ENCODE peak calls at places on chromosomes 11 and 22, in four cellular contexts. One of them, this sample, is unnamed.

GRCh38 chr11:133819916-133820315 is 25.4 kb downstream of the SPATA19 start:
- DNase-seq in GM12878: no peak
- DNase-seq in K562: no peak
- DNase-seq in SK-N-SH: no peak
- DNase-seq in this sample: no peak

GRCh38 chr11:83816572-83817187 is 530.5 kb upstream of the CCDC90B start:
- DNase-seq in GM12878: no peak
- DNase-seq in K562: peak
- DNase-seq in SK-N-SH: peak
- DNase-seq in this sample: no peak

GRCh38 chr11:9799901-9800300 is 136.0 kb downstream of the SWAP70 start:
- DNase-seq in GM12878: no peak
- DNase-seq in K562: no peak
- DNase-seq in SK-N-SH: no peak
- DNase-seq in this sample: no peak

GRCh38 chr11:40316171-40316570 is 1143.3 kb downstream of the LRRC4C start:
- DNase-seq in GM12878: no peak
- DNase-seq in K562: no peak
- DNase-seq in SK-N-SH: no peak
- DNase-seq in this sample: no peak

GRCh38 chr11:46362146-46363030 is 15.1 kb downstream of the DGKZ start:
- DNase-seq in GM12878: no peak
- DNase-seq in K562: no peak
- DNase-seq in SK-N-SH: no peak
- DNase-seq in this sample: no peak

GRCh38 chr11:73950869-73951710 is at the start of gene DNAJB13:
- DNase-seq in GM12878: peak
- DNase-seq in K562: peak
- DNase-seq in SK-N-SH: peak
- DNase-seq in this sample: peak

GRCh38 chr11:118691926-118692830 is 12.7 kb upstream of the TREH start:
- DNase-seq in GM12878: peak
- DNase-seq in K562: no peak
- DNase-seq in SK-N-SH: no peak
- DNase-seq in this sample: peak

GRCh38 chr11:118434553-118435232 is 1.6 kb upstream of the KMT2A start:
- DNase-seq in GM12878: no peak
- DNase-seq in K562: peak
- DNase-seq in SK-N-SH: no peak
- DNase-seq in this sample: peak

GRCh38 chr11:19812710-19813109 is 100.1 kb downstream of the NAV2 start:
- DNase-seq in GM12878: no peak
- DNase-seq in K562: no peak
- DNase-seq in SK-N-SH: no peak
- DNase-seq in this sample: no peak

GRCh38 chr11:86940122-86940777 is 14.9 kb downstream of the FZD4 start:
- DNase-seq in GM12878: no peak
- DNase-seq in K562: peak
- DNase-seq in SK-N-SH: no peak
- DNase-seq in this sample: no peak

GRCh38 chr11:34013893-34014571 is 37.5 kb upstream of the CAPRIN1 start:
- DNase-seq in GM12878: no peak
- DNase-seq in K562: no peak
- DNase-seq in SK-N-SH: no peak
- DNase-seq in this sample: no peak

GRCh38 chr11:17388609-17389204 is at the start of gene KCNJ11:
- DNase-seq in GM12878: no peak
- DNase-seq in K562: no peak
- DNase-seq in SK-N-SH: no peak
- DNase-seq in this sample: peak

GRCh38 chr11:64947202-64947814 is 11.6 kb upstream of the GPHA2 start:
- DNase-seq in GM12878: no peak
- DNase-seq in K562: peak
- DNase-seq in SK-N-SH: no peak
- DNase-seq in this sample: no peak

GRCh38 chr22:46587492-46588278 is 32.5 kb upstream of the GRAMD4 start:
- DNase-seq in GM12878: peak
- DNase-seq in K562: no peak
- DNase-seq in SK-N-SH: peak
- DNase-seq in this sample: peak

GRCh38 chr11:112881461-112881860 is 79.8 kb upstream of the NCAM1 start:
- DNase-seq in GM12878: no peak
- DNase-seq in K562: peak
- DNase-seq in SK-N-SH: peak
- DNase-seq in this sample: peak

DNA sequence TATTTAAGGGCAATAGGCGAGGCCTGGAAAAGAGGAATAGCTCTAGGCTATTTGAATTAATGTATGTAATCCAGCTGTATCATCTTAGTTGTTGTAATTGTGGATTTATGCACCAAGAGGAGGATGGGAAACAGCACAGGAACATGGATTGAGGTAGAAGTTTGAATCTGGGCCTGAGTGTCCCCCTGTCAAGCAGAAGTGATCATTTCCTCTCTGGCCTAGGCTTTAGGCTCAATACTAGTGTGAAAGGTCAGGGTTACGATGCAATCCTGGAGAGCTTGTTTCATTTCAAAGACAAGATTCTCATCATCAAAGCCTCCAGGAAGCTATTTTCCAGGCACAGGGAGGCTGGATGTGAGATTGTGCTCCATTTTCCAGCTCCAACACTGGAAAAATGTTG is 77.9 kb upstream of the HSD17B12 start:
- DNase-seq in GM12878: no peak
- DNase-seq in K562: no peak
- DNase-seq in SK-N-SH: no peak
- DNase-seq in this sample: no peak
- TF ChIP-seq USF1 in GM12878: no peak
- TF ChIP-seq USF1 in K562: no peak
- TF ChIP-seq USF1 in SK-N-SH: no peak
- TF ChIP-seq USF1 in this sample: no peak

DNA sequence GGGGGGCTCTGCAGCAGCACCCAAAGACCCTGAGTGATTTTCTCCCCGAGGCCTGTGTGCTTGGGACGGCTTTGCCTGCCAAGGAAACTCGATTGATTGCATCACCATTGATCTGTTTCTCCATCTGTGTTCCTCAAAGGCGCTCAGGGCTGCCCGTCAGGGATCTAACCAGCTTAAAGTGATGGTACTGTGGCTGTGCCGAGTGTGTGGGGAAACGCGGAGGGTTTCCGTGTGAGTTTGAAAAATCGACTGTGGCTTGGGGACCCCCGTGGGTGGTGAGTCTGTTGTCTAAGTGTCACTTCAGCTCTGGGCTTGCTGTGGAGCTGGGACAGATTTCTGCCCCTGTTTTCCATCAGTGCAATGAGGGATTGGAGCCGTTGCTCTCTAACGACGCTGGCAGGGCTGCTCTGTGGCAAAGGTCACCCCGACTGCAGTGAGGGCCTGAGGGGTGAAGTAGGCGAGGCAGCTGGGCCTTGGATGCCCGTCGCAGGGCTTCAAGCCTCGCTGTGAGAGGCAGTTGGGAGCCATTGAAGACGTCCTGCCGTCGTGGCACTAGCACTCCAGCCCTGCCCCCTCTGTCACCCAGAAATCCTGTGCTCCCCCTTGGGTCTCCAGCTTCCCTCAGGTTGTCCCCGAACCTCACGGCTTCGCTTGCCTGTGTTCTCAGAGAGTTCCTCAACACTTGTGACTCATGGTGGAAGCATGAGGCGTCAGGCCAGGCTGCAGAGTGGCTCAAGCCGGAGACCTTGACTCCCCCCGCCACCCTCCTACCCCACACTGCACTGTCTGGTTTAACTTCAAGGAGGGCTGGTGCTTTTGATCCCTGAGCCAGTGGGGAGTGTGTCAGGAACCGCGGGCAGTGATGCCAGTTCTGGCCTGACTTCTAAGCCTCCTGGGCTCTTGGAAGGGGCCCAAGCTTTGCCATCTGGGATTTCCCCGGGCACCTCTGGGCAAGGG is 21.8 kb downstream of the CACNA1I start:
- DNase-seq in GM12878: no peak
- DNase-seq in K562: no peak
- DNase-seq in SK-N-SH: peak
- DNase-seq in this sample: no peak
- TF ChIP-seq USF1 in GM12878: no peak
- TF ChIP-seq USF1 in K562: no peak
- TF ChIP-seq USF1 in SK-N-SH: no peak
- TF ChIP-seq USF1 in this sample: no peak

DNA sequence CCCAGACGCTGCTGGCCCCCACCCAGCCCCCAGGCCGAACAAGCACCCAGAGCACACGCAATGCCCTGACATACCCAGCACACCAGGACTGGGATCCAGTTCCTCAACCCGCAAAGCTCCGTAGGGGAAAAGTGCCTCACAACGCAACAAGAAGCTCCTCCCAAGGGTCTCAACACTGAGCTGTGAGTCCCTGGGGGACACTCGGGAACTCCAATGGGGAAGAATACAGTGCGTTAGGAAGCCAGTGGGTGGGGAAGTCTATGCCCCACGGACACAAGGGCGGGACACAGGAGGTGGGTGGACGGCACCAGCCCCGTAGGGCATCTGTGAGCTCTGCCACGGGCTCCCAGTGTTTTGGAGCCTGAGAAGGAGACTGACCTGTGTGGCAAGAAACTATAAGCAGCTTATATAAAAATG is 1.6 kb downstream of the DEAF1 start:
- DNase-seq in GM12878: no peak
- DNase-seq in K562: peak
- DNase-seq in SK-N-SH: no peak
- DNase-seq in this sample: no peak
- TF ChIP-seq USF1 in GM12878: no peak
- TF ChIP-seq USF1 in K562: no peak
- TF ChIP-seq USF1 in SK-N-SH: no peak
- TF ChIP-seq USF1 in this sample: no peak

DNA sequence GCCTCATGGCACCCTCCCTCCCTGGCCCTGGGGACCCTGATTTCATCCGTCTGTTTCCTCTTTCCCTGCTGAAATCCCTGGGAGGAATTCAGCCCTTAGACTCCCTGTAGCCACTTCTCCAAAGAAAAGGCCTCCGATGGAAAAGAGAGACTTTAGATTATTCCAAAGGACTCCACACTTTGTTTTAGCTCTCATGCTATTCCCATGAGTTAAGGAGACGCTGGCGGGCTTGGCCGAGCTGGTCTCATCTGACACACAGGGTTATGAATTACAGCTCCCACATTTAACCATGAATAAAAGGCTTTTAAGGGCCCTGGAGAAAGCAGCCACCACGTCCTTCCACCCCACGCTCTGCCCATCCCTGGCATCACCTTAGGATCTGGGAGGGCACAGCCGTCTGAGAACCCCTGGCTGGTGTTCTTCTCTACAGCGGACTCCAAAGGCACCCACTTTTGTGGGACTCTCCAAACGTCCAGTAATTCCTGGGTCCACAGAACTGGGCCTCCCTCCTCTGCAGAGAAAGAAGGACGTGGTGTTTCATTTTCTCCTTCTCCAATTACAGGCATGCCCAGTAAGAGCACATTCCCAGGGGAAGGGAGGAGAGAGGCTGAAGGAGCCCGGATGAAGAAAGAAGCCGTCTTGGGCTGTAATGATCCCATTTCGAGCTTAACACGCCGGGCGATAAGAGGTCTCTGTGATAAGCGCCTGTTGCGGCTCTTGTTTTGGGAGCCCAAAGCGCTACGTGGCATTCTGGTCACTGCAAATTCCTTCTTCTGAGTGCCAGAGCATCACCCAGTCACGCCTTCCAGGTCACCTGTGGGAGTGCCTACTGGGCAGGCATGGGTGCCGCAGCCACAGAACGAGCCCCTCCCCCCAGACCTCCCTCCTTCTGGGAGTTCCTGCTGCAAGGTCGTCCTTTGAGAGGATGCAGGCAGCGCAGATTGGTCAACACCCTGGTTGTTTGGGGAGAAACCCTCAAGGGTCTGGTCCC is 57.3 kb downstream of the ANO1 start:
- DNase-seq in GM12878: no peak
- DNase-seq in K562: no peak
- DNase-seq in SK-N-SH: no peak
- DNase-seq in this sample: no peak
- TF ChIP-seq USF1 in GM12878: no peak
- TF ChIP-seq USF1 in K562: no peak
- TF ChIP-seq USF1 in SK-N-SH: no peak
- TF ChIP-seq USF1 in this sample: no peak

DNA sequence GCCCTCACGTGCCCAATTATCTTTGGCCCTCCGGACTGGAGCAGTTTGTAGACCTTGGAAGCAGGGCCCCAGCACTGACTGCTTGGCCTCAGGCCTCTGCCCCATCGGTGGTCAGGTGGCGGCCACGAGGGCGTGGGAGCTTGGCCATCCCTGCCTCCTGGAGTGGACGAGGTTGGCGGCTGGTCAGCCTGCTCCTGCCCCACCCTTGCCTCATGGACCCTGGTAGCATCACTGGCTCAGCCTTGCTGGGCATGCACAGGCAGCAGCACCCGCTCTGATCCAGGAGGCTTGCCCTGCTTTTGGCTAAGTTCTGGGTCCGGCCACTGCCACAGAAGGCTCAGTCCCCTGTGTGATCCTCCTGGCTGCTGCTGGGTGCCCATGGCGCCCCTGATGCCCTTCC is 4.1 kb downstream of the KRTAP5-3 start:
- DNase-seq in GM12878: no peak
- DNase-seq in K562: no peak
- DNase-seq in SK-N-SH: no peak
- DNase-seq in this sample: no peak
- TF ChIP-seq USF1 in GM12878: no peak
- TF ChIP-seq USF1 in K562: no peak
- TF ChIP-seq USF1 in SK-N-SH: no peak
- TF ChIP-seq USF1 in this sample: no peak

DNA sequence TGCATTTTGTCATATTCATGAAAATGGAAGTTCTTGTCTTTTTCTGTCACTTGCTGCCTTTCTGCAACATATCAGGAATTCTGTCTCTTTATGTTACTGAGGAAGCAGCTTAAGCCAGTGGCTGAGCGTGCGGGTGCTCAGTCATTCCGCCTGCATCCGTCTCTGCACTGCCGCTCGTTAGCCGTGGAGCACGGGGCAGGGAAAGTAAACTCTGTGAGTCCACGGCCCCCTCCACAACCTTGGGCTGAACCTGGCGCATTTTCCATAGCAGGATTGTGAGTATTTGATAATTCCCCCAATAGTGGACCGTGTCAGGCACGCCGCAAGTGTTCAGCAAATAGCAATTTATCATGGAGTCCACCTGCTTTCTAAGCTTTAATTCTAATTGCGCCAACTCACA is 1007.7 kb downstream of the BRD1 start:
- DNase-seq in GM12878: no peak
- DNase-seq in K562: no peak
- DNase-seq in SK-N-SH: no peak
- DNase-seq in this sample: no peak
- TF ChIP-seq USF1 in GM12878: no peak
- TF ChIP-seq USF1 in K562: no peak
- TF ChIP-seq USF1 in SK-N-SH: no peak
- TF ChIP-seq USF1 in this sample: no peak

DNA sequence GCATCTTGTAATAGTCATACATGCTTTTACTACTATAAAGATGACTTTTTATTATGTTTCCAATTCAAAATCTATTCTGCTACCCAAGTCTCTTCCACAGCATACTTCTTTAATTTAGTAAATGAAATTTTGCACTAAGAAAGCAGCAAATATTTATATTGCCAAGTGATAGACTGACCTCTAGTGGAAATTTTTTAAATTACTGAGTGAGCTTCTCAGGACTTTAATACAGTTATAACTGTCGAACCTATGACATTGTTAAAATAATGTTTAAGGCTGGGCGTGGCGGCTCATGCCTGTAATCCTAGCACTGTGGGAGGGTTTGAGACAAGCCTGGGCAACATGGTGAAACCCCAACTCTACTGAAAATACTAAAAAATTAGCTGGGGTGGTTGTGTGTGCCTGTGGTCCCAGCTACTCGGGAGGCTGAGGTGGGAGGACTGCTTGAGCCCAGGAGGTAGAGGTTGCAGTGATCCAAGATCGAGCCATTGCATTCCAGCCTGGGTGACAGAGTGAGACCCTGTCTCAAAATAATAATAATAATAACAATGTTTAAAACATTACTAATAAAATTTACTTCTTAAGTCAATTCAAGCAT is 27.3 kb downstream of the STK33 start:
- DNase-seq in GM12878: peak
- DNase-seq in K562: peak
- DNase-seq in SK-N-SH: peak
- DNase-seq in this sample: no peak
- TF ChIP-seq USF1 in GM12878: no peak
- TF ChIP-seq USF1 in K562: no peak
- TF ChIP-seq USF1 in SK-N-SH: no peak
- TF ChIP-seq USF1 in this sample: no peak